ENCODE peak calls at places on chromosomes 16 and 17, in seven cellular contexts. P is OCI-LY7, A is GM23248, G is neural progenitor cell, T is PC-3, R is hepatocyte, D is SK-N-SH. L is an unnamed sample.
A peak's percentile ranks its signal among the peaks of the same experiment; 100 is the strongest.

GRCh38 chr17:74864866-74865395 is 5.2 kb upstream of the GRIN2C start:
- DNase-seq in A (peak; percentile 74), G (peak; percentile 77), T (peak; percentile 82), R (peak; percentile 77), D (peak; percentile 93), P (peak; percentile 79), L (peak; percentile 84)

GRCh38 chr17:63435681-63436522 is 10.2 kb downstream of the CYB561 start:
- DNase-seq in P (peak; percentile 75), G (no peak), R (no peak), A (no peak), D (peak; percentile 45), T (peak; percentile 60), L (peak; percentile 84)

GRCh38 chr16:66165879-66166278 is 200.6 kb upstream of the CDH5 start:
- DNase-seq in T (no peak), R (no peak), A (no peak), D (no peak), G (no peak), P (no peak), L (no peak)

GRCh38 chr16:79066621-79067020 is 533.9 kb downstream of the MAF start:
- DNase-seq in R (no peak), D (no peak), P (no peak), T (no peak), G (peak; percentile 63), A (no peak), L (no peak)

GRCh38 chr17:21287703-21288449 is 3.4 kb downstream of the MAP2K3 start:
- DNase-seq in A (peak; percentile 98), R (peak; percentile 91), P (peak; percentile 95), D (peak; percentile 43), G (no peak), T (peak; percentile 100), L (no peak)

GRCh38 chr17:2380225-2380922 is 20.5 kb downstream of the MNT start:
- DNase-seq in R (no peak), D (peak; percentile 85), A (no peak), P (no peak), T (no peak), G (no peak), L (no peak)

GRCh38 chr16:86531193-86531550 is 20.8 kb downstream of the FOXF1 start:
- DNase-seq in P (no peak), R (no peak), G (no peak), A (no peak), D (no peak), T (no peak), L (no peak)

GRCh38 chr16:17578921-17579876 is 108.4 kb upstream of the XYLT1 start:
- DNase-seq in T (peak; percentile 46), P (peak; percentile 71), R (peak; percentile 85), G (peak; percentile 88), D (peak; percentile 66), A (peak; percentile 82), L (peak; percentile 97)

GRCh38 chr17:71980171-71980570 is 140.6 kb upstream of the SOX9 start:
- DNase-seq in T (no peak), G (no peak), R (no peak), P (no peak), A (peak; percentile 7), D (no peak), L (no peak)

GRCh38 chr17:16820161-16820877 is 130.3 kb downstream of the CCDC144A start:
- DNase-seq in T (no peak), A (no peak), D (no peak), R (no peak), G (no peak), P (no peak), L (no peak)

GRCh38 chr17:58153046-58153445 is 4.9 kb downstream of the OR4D1 start:
- DNase-seq in R (no peak), D (no peak), G (no peak), T (no peak), P (no peak), A (no peak), L (no peak)

GRCh38 chr17:60610481-60610880 is 10.5 kb downstream of the PPM1D start:
- DNase-seq in G (no peak), R (no peak), A (no peak), D (no peak), T (no peak), P (no peak), L (no peak)

GRCh38 chr16:7423436-7423941 is 90.8 kb downstream of the RBFOX1 start:
- DNase-seq in P (no peak), A (no peak), T (no peak), R (no peak), D (no peak), G (no peak), L (no peak)

GRCh38 chr17:52158450-52159042 is at the start of gene CA10:
- DNase-seq in A (no peak), P (no peak), R (peak; percentile 27), D (peak; percentile 80), G (peak; percentile 72), T (no peak), L (peak; percentile 91)

GRCh38 chr16:19559242-19559910 is 3.9 kb downstream of the VPS35L start:
- DNase-seq in A (peak; percentile 79), T (peak; percentile 74), G (peak; percentile 71), R (peak; percentile 78), D (peak; percentile 40), P (peak; percentile 67), L (peak; percentile 85)

GRCh38 chr16:84603115-84603816 is 14.6 kb downstream of the COTL1 start:
- DNase-seq in D (no peak), T (peak; percentile 92), A (peak; percentile 99), G (no peak), R (peak; percentile 61), P (no peak), L (no peak)

GRCh38 chr17:33229028-33229427 is 64.1 kb downstream of the ASIC2 start:
- DNase-seq in G (no peak), P (no peak), D (no peak), A (no peak), T (no peak), R (no peak), L (no peak)
- TF ChIP-seq EZH2phosphoT487 in G (no peak), P (no peak), D (no peak), A (no peak), T (no peak), R (no peak), L (no peak)

GRCh38 chr17:3894188-3894587 is 1.3 kb upstream of the CAMKK1 start:
- DNase-seq in R (no peak), D (no peak), T (no peak), P (no peak), A (no peak), G (no peak), L (no peak)

GRCh38 chr17:3893720-3894116 is 865 bp upstream of the CAMKK1 start:
- DNase-seq in P (no peak), A (no peak), T (no peak), G (no peak), D (no peak), R (no peak), L (no peak)

GRCh38 chr17:3895354-3895753 is 2.5 kb upstream of the CAMKK1 start:
- DNase-seq in P (peak; percentile 14), G (no peak), A (no peak), D (no peak), R (no peak), T (no peak), L (no peak)

GRCh38 chr17:3896108-3897099 is 3.6 kb upstream of the CAMKK1 start:
- DNase-seq in P (peak; percentile 77), G (no peak), D (no peak), A (no peak), R (no peak), T (no peak), L (no peak)

GRCh38 chr17:3894927-3895343 is 2.1 kb upstream of the CAMKK1 start:
- DNase-seq in G (no peak), A (peak; percentile 32), R (peak; percentile 81), P (no peak), D (no peak), T (peak; percentile 59), L (no peak)
- TF ChIP-seq EZH2phosphoT487 in G (no peak), A (no peak), R (no peak), P (no peak), D (no peak), T (no peak), L (no peak)

GRCh38 chr16:10579965-10580918 is at the start of gene EMP2:
- DNase-seq in G (peak; percentile 93), P (no peak), A (peak; percentile 92), R (peak; percentile 92), D (peak; percentile 95), T (peak; percentile 76), L (peak; percentile 87)

GRCh38 chr16:10577305-10578202 is 2.8 kb downstream of the EMP2 start:
- DNase-seq in D (peak; percentile 58), T (peak; percentile 41), R (no peak), G (peak; percentile 45), A (peak; percentile 40), P (no peak), L (peak; percentile 42)

GRCh38 chr16:10576390-10577304 is 3.8 kb downstream of the EMP2 start:
- DNase-seq in P (no peak), G (no peak), R (no peak), T (no peak), D (no peak), A (peak; percentile 31), L (no peak)

GRCh38 chr16:10579575-10579964 is 828 bp downstream of the EMP2 start:
- DNase-seq in D (no peak), A (no peak), G (no peak), P (no peak), R (no peak), T (no peak), L (no peak)

DNA sequence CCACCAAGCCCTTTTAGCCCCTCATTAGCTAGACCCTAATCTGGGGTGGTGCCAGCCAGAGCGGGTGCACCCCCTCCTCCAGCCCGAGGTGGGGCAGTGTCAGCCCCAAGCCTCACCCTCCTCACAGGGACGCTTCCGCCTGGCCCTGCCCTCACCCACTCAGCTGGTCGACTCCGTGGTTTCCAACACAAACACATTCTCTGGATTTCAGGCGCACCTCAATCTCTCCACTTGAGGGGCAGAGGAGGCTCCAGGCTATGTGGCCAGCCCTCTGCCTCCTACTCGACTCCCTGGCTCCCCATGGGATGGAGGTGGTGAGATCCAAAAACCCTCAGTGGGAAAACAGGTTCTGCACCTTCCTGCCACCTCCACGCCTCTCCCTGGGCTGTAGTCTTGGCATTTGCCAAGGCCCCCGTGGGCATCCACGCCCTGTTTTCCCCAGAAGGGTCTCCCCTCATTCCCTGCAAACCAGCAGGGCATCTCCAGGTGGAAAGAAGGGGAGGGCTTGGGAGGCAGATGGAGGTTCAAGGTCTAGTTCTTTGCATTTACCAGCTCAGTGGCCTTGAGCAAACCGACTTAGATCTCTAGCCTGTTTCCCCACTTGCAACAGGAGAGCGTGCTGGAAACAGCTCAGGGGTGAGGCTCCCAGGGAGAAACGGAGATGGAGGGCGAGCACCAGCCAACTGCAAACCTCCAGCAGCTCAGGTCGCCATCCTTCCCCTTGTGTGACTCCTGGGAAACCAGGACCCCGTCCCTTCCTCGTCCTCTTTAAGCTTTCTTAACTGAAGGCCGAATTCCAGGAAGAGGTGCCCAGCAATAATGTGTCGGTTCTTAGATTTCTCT is 1.7 kb downstream of the EMP2 start:
- DNase-seq in D (no peak), G (no peak), T (peak; percentile 55), A (no peak), R (no peak), P (no peak), L (no peak)
- TF ChIP-seq EZH2phosphoT487 in D (no peak), G (no peak), T (no peak), A (no peak), R (no peak), P (no peak), L (no peak)

DNA sequence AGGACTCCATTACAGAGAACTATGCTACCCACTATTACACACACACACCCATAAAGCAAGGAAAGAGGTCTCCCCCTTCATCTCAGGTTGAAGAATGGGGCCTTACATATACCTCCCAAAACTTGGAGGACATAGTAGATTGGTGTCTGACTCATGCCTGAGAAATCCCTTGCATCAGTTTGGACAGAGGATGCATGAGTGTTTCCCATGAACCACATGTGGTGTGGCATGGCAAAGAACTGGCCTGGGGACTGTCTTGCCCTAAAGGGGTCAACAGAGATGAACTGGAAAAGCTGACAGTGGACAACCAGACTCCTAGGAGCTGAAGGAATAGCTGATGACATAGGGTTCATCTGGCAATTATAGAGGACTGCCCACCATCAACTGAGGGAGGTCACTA is 54.0 kb downstream of the DYNLRB2 start:
- DNase-seq in A (peak; percentile 61), G (no peak), R (no peak), P (no peak), T (peak; percentile 51), D (no peak), L (no peak)
- TF ChIP-seq EZH2phosphoT487 in A (no peak), G (no peak), R (no peak), P (no peak), T (no peak), D (no peak), L (no peak)

L was measured in GM23338.